ENCODE peak calls at places on chromosomes 1 and 21, in seven cellular contexts. W is neural progenitor cell, R is mesenchymal stem cell, X is colonic mucosa, U is K562, N is mammary epithelial cell, P is kidney. C is an unnamed sample.

GRCh38 chr1:9069324-9070100 is at the start of gene SLC2A5:
- DNase-seq in N (no peak), U (no peak), R (no peak), X (peak), P (no peak), W (peak), C (no peak)

GRCh38 chr1:7007902-7008301 is 222.6 kb downstream of the CAMTA1 start:
- DNase-seq in R (no peak), W (no peak), N (no peak), P (no peak), X (no peak), U (no peak), C (no peak)

GRCh38 chr1:199449681-199450080 is 577.8 kb upstream of the NR5A2 start:
- DNase-seq in R (no peak), W (no peak), P (no peak), N (no peak), U (no peak), X (no peak), C (no peak)

GRCh38 chr1:72557446-72558049 is 275.2 kb upstream of the NEGR1 start:
- DNase-seq in N (peak), W (peak), R (peak), X (no peak), P (no peak), U (no peak), C (peak)

GRCh38 chr1:218674280-218674773 is 329.2 kb downstream of the TGFB2 start:
- DNase-seq in U (no peak), N (no peak), R (peak), P (peak), W (peak), X (no peak), C (peak)

GRCh38 chr1:2528611-2528965 is 1.5 kb downstream of the HES5 start:
- DNase-seq in U (no peak), P (no peak), W (no peak), R (no peak), N (no peak), X (no peak), C (no peak)

GRCh38 chr1:43872280-43872679 is 61.3 kb upstream of the ARTN start:
- DNase-seq in P (no peak), W (no peak), R (no peak), U (no peak), X (no peak), N (peak), C (no peak)

GRCh38 chr1:161843156-161843555 is 77.0 kb downstream of the ATF6 start:
- DNase-seq in X (no peak), N (no peak), P (no peak), R (no peak), U (no peak), W (no peak), C (no peak)

GRCh38 chr21:37145635-37146111 is 72.6 kb downstream of the TTC3 start:
- DNase-seq in P (no peak), R (no peak), W (peak), U (no peak), X (no peak), N (peak), C (no peak)

GRCh38 chr1:153533689-153534201 is 2.0 kb downstream of the S100A6 start:
- DNase-seq in P (peak), N (peak), R (peak), U (peak), W (no peak), X (peak), C (peak)

GRCh38 chr1:103416681-103417318 is 108.7 kb upstream of the RNPC3 start:
- DNase-seq in U (no peak), W (no peak), R (no peak), P (no peak), N (no peak), X (no peak), C (no peak)

GRCh38 chr1:224182057-224182865 is 779 bp upstream of the DEGS1 start:
- DNase-seq in P (no peak), N (peak), U (no peak), X (peak), W (no peak), R (no peak), C (no peak)

GRCh38 chr1:41537788-41538351 is 53.4 kb upstream of the EDN2 start:
- DNase-seq in W (no peak), N (no peak), U (no peak), P (peak), X (peak), R (peak), C (peak)

GRCh38 chr1:91578320-91579109 is 77.9 kb downstream of the CDC7 start:
- DNase-seq in U (peak), R (peak), N (no peak), X (no peak), P (no peak), W (no peak), C (peak)

GRCh38 chr1:78006491-78006890 is 1.8 kb downstream of the DNAJB4 start:
- DNase-seq in R (no peak), W (no peak), U (no peak), P (no peak), N (no peak), X (no peak), C (no peak)

GRCh38 chr1:1302951-1303509 is 4.7 kb downstream of the ACAP3 start:
- DNase-seq in W (no peak), R (no peak), P (no peak), X (no peak), U (no peak), N (peak), C (no peak)

GRCh38 chr1:50488403-50488802 is 65.2 kb upstream of the DMRTA2 start:
- DNase-seq in N (no peak), X (no peak), P (no peak), R (no peak), W (no peak), U (no peak), C (no peak)

GRCh38 chr1:50492142-50492541 is 68.9 kb upstream of the DMRTA2 start:
- DNase-seq in P (no peak), U (no peak), W (no peak), N (no peak), X (no peak), R (no peak), C (no peak)

GRCh38 chr1:50491142-50491541 is 67.9 kb upstream of the DMRTA2 start:
- DNase-seq in X (no peak), W (no peak), R (no peak), N (no peak), P (no peak), U (no peak), C (no peak)

GRCh38 chr1:50488876-50489275 is 65.6 kb upstream of the DMRTA2 start:
- DNase-seq in R (no peak), X (no peak), U (no peak), N (no peak), W (no peak), P (no peak), C (peak)

GRCh38 chr1:50490640-50491039 is 67.4 kb upstream of the DMRTA2 start:
- DNase-seq in W (no peak), P (no peak), R (no peak), U (no peak), X (no peak), N (no peak), C (no peak)
- H3K9ac ChIP-seq in W (no peak), P (no peak), R (no peak), U (no peak), X (no peak), N (no peak), C (no peak)

GRCh38 chr1:225580180-225581099 is 72.5 kb downstream of the ENAH start:
- DNase-seq in R (no peak), W (no peak), N (no peak), X (no peak), U (no peak), P (no peak), C (no peak)

GRCh38 chr1:225581193-225581592 is 71.7 kb downstream of the ENAH start:
- DNase-seq in X (no peak), U (no peak), W (no peak), P (no peak), R (no peak), N (no peak), C (no peak)

GRCh38 chr1:225577243-225577642 is 75.7 kb downstream of the ENAH start:
- DNase-seq in X (no peak), N (no peak), R (peak), P (no peak), U (no peak), W (no peak), C (peak)

GRCh38 chr1:225573216-225573615 is 79.7 kb downstream of the ENAH start:
- DNase-seq in U (no peak), W (no peak), X (no peak), R (no peak), N (no peak), P (no peak), C (no peak)

GRCh38 chr1:225578247-225578646 is 74.7 kb downstream of the ENAH start:
- DNase-seq in U (no peak), N (no peak), W (no peak), X (no peak), R (no peak), P (no peak), C (no peak)
- H3K9ac ChIP-seq in U (no peak), N (no peak), W (no peak), X (no peak), R (no peak), P (no peak), C (no peak)

DNA sequence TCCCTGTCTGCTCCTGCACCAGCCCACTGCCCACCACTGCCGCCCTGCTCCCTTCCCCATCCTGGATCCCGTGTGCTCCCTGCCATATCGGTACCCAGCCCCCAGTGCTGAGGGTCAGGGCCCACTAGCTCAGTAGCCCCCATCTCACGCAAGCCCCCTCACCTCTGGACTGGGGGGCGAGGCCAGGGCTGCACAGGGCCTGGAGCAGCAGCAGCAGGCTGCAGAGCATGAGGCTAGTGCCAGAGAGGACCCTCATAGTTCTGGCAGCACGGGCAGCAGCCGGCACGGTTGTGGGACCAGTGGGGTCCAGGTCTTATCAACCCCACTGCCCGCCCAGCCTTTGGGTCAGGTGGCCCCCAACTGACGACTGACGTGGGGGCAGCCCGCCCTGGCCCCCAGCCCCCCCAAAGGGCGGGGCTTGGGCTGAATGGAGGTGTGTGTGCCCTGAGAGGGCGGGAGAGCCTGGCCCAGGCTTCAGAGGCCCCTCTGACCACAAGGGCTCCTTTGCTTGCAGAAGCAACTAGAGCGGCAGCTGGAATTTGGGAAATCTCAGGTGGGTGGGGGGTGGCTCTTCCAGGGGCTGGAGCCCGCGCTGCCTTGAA is at the start of gene MATN1:
- DNase-seq in R (no peak), P (no peak), N (no peak), X (no peak), U (no peak), W (no peak), C (no peak)
- H3K9ac ChIP-seq in R (no peak), P (no peak), N (no peak), X (no peak), U (no peak), W (no peak), C (no peak)

DNA sequence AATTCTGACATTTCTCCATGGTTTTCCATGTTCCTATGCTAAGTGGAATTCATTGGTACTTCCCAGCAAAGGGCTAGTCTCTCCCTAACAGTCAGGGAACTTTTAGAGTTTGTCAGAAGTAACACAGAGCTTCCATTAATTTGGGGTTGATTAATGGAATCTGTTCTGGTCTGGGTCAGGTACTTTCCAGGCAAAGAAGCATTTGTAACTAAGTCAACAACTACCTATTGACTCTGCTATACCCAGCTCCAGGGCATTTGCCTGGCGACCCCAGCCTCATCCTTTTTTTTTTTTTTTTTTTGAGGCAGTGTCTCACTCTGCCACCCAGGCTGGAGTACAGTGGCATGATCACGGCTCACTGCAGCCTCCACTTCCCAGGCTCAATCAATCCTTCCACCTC is 37.7 kb downstream of the ELAPOR1 start:
- DNase-seq in W (no peak), U (no peak), P (no peak), R (no peak), X (no peak), N (no peak), C (no peak)
- H3K9ac ChIP-seq in W (no peak), U (peak), P (no peak), R (no peak), X (no peak), N (no peak), C (no peak)

GRCh38 chr1:32744063-32744410 is 41.5 kb upstream of the SYNC start:
- DNase-seq in R (no peak), W (no peak), X (no peak), N (no peak), U (no peak), P (no peak), C (no peak)
- H3K9ac ChIP-seq in R (no peak), W (no peak), X (peak), N (no peak), U (no peak), P (no peak), C (no peak)